ENCODE peak calls at places on chromosome 1, in five cellular contexts. One of them, this sample, is unnamed.

GRCh38 chr1:212607924-212608208 is 695 bp upstream of the ATF3 start:
- DNase-seq in HepG2: no peak
- DNase-seq in H1: no peak
- DNase-seq in SK-N-SH: no peak
- DNase-seq in K562: no peak
- DNase-seq in this sample: no peak

GRCh38 chr1:48109390-48110009 is 112.3 kb upstream of the TRABD2B start:
- DNase-seq in HepG2: peak; percentile 61
- DNase-seq in H1: no peak
- DNase-seq in SK-N-SH: peak; percentile 36
- DNase-seq in K562: peak; percentile 34
- DNase-seq in this sample: no peak

GRCh38 chr1:11967028-11967547 is 13.2 kb upstream of the MFN2 start:
- DNase-seq in HepG2: peak; percentile 89
- DNase-seq in H1: peak; percentile 76
- DNase-seq in SK-N-SH: peak; percentile 69
- DNase-seq in K562: peak; percentile 65
- DNase-seq in this sample: peak; percentile 41

GRCh38 chr1:199742547-199742946 is 285.0 kb upstream of the NR5A2 start:
- DNase-seq in HepG2: no peak
- DNase-seq in H1: no peak
- DNase-seq in SK-N-SH: no peak
- DNase-seq in K562: no peak
- DNase-seq in this sample: no peak

GRCh38 chr1:51220548-51220947 is 15.5 kb upstream of the RNF11 start:
- DNase-seq in HepG2: no peak
- DNase-seq in H1: no peak
- DNase-seq in SK-N-SH: no peak
- DNase-seq in K562: no peak
- DNase-seq in this sample: no peak

GRCh38 chr1:192088496-192088895 is 69.8 kb upstream of the RGS18 start:
- DNase-seq in HepG2: no peak
- DNase-seq in H1: no peak
- DNase-seq in SK-N-SH: no peak
- DNase-seq in K562: peak; percentile 9
- DNase-seq in this sample: no peak

GRCh38 chr1:201119206-201119814 is 7.1 kb upstream of the CACNA1S start:
- DNase-seq in HepG2: peak; percentile 22
- DNase-seq in H1: no peak
- DNase-seq in SK-N-SH: peak; percentile 59
- DNase-seq in K562: peak; percentile 81
- DNase-seq in this sample: no peak

GRCh38 chr1:9181176-9181906 is 52.4 kb upstream of the GPR157 start:
- DNase-seq in HepG2: peak; percentile 61
- DNase-seq in H1: no peak
- DNase-seq in SK-N-SH: peak; percentile 86
- DNase-seq in K562: peak; percentile 79
- DNase-seq in this sample: peak; percentile 43

GRCh38 chr1:220776725-220777326 is 9.9 kb upstream of the MTARC1 start:
- DNase-seq in HepG2: peak; percentile 49
- DNase-seq in H1: no peak
- DNase-seq in SK-N-SH: peak; percentile 84
- DNase-seq in K562: peak; percentile 86
- DNase-seq in this sample: no peak

GRCh38 chr1:180343931-180344406 is 113.9 kb downstream of the LHX4 start:
- DNase-seq in HepG2: no peak
- DNase-seq in H1: no peak
- DNase-seq in SK-N-SH: peak; percentile 24
- DNase-seq in K562: no peak
- DNase-seq in this sample: peak; percentile 30

GRCh38 chr1:60415696-60416095 is 342.1 kb upstream of the C1orf87 start:
- DNase-seq in HepG2: no peak
- DNase-seq in H1: no peak
- DNase-seq in SK-N-SH: no peak
- DNase-seq in K562: no peak
- DNase-seq in this sample: no peak

GRCh38 chr1:178869114-178869697 is 1.7 kb downstream of the ANGPTL1 start:
- DNase-seq in HepG2: no peak
- DNase-seq in H1: no peak
- DNase-seq in SK-N-SH: no peak
- DNase-seq in K562: no peak
- DNase-seq in this sample: no peak

GRCh38 chr1:102852583-102852982 is 255.7 kb downstream of the COL11A1 start:
- DNase-seq in HepG2: no peak
- DNase-seq in H1: no peak
- DNase-seq in SK-N-SH: peak; percentile 21
- DNase-seq in K562: no peak
- DNase-seq in this sample: no peak

GRCh38 chr1:154962238-154962678 is 676 bp upstream of the PYGO2 start:
- DNase-seq in HepG2: no peak
- DNase-seq in H1: no peak
- DNase-seq in SK-N-SH: peak; percentile 60
- DNase-seq in K562: peak; percentile 56
- DNase-seq in this sample: no peak

GRCh38 chr1:231879296-231879695 is 252.7 kb downstream of the DISC1 start:
- DNase-seq in HepG2: no peak
- DNase-seq in H1: no peak
- DNase-seq in SK-N-SH: peak; percentile 63
- DNase-seq in K562: no peak
- DNase-seq in this sample: no peak

DNA sequence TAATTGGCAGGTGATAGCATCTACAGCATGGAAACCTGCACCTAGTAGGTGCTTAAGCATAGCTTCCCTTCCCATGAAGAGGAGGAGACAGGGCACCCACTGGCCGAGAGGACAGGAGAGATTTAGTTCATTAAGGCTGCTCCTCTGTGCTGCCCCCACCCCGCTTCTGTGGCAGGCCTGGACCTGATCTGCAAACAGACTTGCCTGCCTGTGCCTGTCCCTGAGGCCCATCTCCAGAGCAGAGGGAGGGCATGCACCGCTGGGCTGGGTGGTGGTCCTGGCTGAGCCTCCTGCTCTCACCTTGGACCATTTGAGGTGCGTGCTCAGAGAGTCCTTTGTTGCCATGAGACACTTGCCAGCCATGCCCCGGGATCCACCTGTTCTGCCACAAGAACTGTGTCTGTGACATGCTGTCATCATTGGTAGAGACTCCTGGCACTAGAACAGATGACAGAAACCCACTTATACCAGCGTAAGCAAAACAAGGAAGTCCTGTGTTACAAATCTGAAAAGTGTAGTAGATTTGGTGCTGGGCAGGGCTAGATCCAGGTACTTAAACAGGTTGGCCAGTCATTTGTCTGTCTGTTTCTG is 55.5 kb downstream of the PTPRF start:
- DNase-seq in HepG2: no peak
- DNase-seq in H1: no peak
- DNase-seq in SK-N-SH: no peak
- DNase-seq in K562: no peak
- DNase-seq in this sample: no peak
- H3K9ac ChIP-seq in HepG2: no peak overlapping the region
- H3K9ac ChIP-seq in H1: no peak overlapping the region
- H3K9ac ChIP-seq in SK-N-SH: no peak overlapping the region
- H3K9ac ChIP-seq in K562: no peak overlapping the region
- H3K9ac ChIP-seq in this sample: no peak overlapping the region

GRCh38 chr1:52856026-52856425 is 13.5 kb downstream of the ZYG11A start:
- DNase-seq in HepG2: no peak
- DNase-seq in H1: no peak
- DNase-seq in SK-N-SH: no peak
- DNase-seq in K562: no peak
- DNase-seq in this sample: no peak
- TF ChIP-seq EP300 in HepG2: no peak
- TF ChIP-seq EP300 in H1: no peak
- TF ChIP-seq EP300 in SK-N-SH: no peak
- TF ChIP-seq EP300 in K562: no peak
- TF ChIP-seq EP300 in this sample: no peak

DNA sequence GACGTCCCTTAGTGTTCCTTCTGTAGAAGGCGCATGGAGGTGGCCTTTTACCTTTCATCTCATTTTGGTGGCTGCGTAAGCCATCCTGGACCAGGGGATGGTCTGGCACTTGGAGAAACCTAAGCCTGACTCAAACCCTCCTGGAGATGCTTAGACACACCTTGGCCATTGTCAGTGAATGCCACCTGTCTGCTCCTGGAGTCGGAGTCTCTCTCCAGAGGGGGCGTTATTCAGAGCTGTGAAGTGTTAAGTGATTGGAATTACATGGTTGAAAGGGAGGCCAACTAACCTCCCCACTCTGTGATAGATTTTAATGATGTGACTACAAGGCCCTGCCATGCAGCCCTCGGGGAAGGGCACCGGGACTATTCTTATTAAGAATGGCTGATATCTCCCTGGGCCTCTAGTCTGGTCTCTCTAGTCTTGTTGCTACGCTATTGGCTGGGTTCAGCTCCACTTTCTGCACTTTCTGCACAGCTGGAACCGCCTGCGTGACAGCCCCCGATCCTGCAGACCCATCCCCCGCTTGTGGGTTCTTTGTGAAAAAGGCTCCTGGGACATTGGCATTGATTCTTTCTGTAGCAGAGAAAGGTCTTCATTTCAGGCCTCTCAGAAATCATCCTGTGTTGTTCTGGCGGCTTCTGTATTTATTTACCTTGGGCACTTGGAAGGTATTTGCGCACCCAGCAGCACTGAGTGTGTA is 4.2 kb downstream of the RASSF5 start:
- DNase-seq in HepG2: no peak
- DNase-seq in H1: no peak
- DNase-seq in SK-N-SH: no peak
- DNase-seq in K562: no peak
- DNase-seq in this sample: no peak
- H3K9ac ChIP-seq in HepG2: no peak overlapping the region
- H3K9ac ChIP-seq in H1: no peak overlapping the region
- H3K9ac ChIP-seq in SK-N-SH: no peak overlapping the region
- H3K9ac ChIP-seq in K562: no peak overlapping the region
- H3K9ac ChIP-seq in this sample: no peak overlapping the region

GRCh38 chr1:223707270-223708000 is 4.9 kb upstream of the CAPN2 start:
- DNase-seq in HepG2: peak; percentile 76
- DNase-seq in H1: no peak
- DNase-seq in SK-N-SH: no peak
- DNase-seq in K562: peak; percentile 65
- DNase-seq in this sample: no peak
- TF ChIP-seq EP300 in HepG2: peak; percentile 10
- TF ChIP-seq EP300 in H1: no peak
- TF ChIP-seq EP300 in SK-N-SH: peak; percentile 85
- TF ChIP-seq EP300 in K562: peak; percentile 63
- TF ChIP-seq EP300 in this sample: no peak

This sample was measured in GM12878.